ENCODE peak calls at places on chromosomes 16 and 17, in six cellular contexts. B, D, T, W, R and O are unnamed samples.

GRCh38 chr17:35314415-35315216 is 58.8 kb downstream of the SLFN11 start:
- DNase-seq in B (peak; percentile 4), R (no peak), W (no peak), T (no peak), D (peak; percentile 23), O (no peak)

GRCh38 chr17:80032614-80033171 is 3.0 kb downstream of the TBC1D16 start:
- DNase-seq in W (no peak), R (no peak), D (no peak), T (no peak), B (no peak), O (no peak)

GRCh38 chr17:80034654-80034976 is 1.1 kb downstream of the TBC1D16 start:
- DNase-seq in R (no peak), D (no peak), W (no peak), B (no peak), T (no peak), O (no peak)

GRCh38 chr17:2266045-2266864 is 37.3 kb downstream of the SMG6 start:
- DNase-seq in B (peak; percentile 94), R (peak; percentile 31), W (no peak), T (no peak), D (no peak), O (no peak)

GRCh38 chr17:78014651-78015050 is 56.1 kb downstream of the TNRC6C start:
- DNase-seq in B (no peak), T (no peak), D (no peak), R (no peak), W (no peak), O (no peak)

GRCh38 chr17:29749045-29749825 is 126.5 kb upstream of the CORO6 start:
- DNase-seq in B (no peak), W (no peak), D (no peak), R (no peak), T (peak; percentile 9), O (no peak)

GRCh38 chr16:68902376-68903345 is 59.3 kb downstream of the TANGO6 start:
- DNase-seq in B (peak; percentile 1), R (peak; percentile 51), T (peak; percentile 63), D (peak; percentile 58), W (peak; percentile 62), O (peak; percentile 74)

GRCh38 chr17:48878920-48879898 is 13.4 kb upstream of the ATP5MC1 start:
- DNase-seq in R (peak; percentile 53), W (peak; percentile 70), B (peak; percentile 76), D (peak; percentile 74), T (peak; percentile 66), O (peak; percentile 83)

GRCh38 chr16:1494129-1494640 is 1.0 kb downstream of the TELO2 start:
- DNase-seq in T (peak; percentile 69), B (no peak), W (peak; percentile 53), D (peak; percentile 81), R (no peak), O (peak; percentile 86)

GRCh38 chr16:4936181-4936990 is 562 bp downstream of the PPL start:
- DNase-seq in R (peak; percentile 59), T (no peak), D (no peak), B (no peak), W (no peak), O (no peak)

GRCh38 chr16:4685776-4686496 is 7.4 kb upstream of the NUDT16L1 start:
- DNase-seq in T (no peak), B (no peak), W (no peak), R (no peak), D (no peak), O (no peak)

GRCh38 chr17:82862758-82863645 is 23.2 kb upstream of the ZNF750 start:
- DNase-seq in D (no peak), T (no peak), W (no peak), R (no peak), B (no peak), O (no peak)

GRCh38 chr17:74417178-74418045 is 14.5 kb upstream of the GPRC5C start:
- DNase-seq in R (no peak), B (no peak), W (peak; percentile 14), T (no peak), D (peak; percentile 87), O (peak; percentile 33)

GRCh38 chr17:6894206-6894528 is 62.6 kb upstream of the TEKT1 start:
- DNase-seq in B (peak; percentile 25), W (no peak), D (peak; percentile 30), T (no peak), R (no peak), O (peak; percentile 40)

GRCh38 chr17:15945493-15946209 is 721 bp downstream of the ADORA2B start:
- DNase-seq in T (peak; percentile 16), R (no peak), B (peak; percentile 24), D (no peak), W (no peak), O (no peak)

GRCh38 chr16:66977341-66978113 is 10.9 kb upstream of the CES4A start:
- DNase-seq in T (peak; percentile 79), W (peak; percentile 85), R (peak; percentile 88), D (peak; percentile 85), B (peak; percentile 83), O (peak; percentile 85)

GRCh38 chr17:40063034-40063765 is 435 bp downstream of the THRA start:
- DNase-seq in B (peak; percentile 35), R (peak; percentile 62), W (no peak), D (no peak), T (no peak), O (peak; percentile 40)

GRCh38 chr16:78368121-78369102 is 269.0 kb downstream of the WWOX start:
- DNase-seq in W (no peak), R (no peak), T (no peak), D (no peak), B (no peak), O (no peak)

GRCh38 chr17:9693755-9694154 is 48.4 kb downstream of the USP43 start:
- DNase-seq in W (no peak), T (no peak), D (no peak), B (no peak), R (no peak), O (no peak)

GRCh38 chr17:78998311-78999055 is 11.1 kb downstream of the CANT1 start:
- DNase-seq in B (no peak), D (no peak), W (no peak), R (no peak), T (no peak), O (no peak)